ENCODE peak calls at places on chromosome 1, in seven cellular contexts. O is NAMALWA; Z is effector memory CD8-positive, alpha-beta T cell; V is stimulated activated CD4-positive, alpha-beta T cell treated with anti-CD3 and anti-CD28 coated beads, Interleukin-4, amount 100 ng/mL, for 4 hours; B is AML-193; W is activated naive CD4-positive, alpha-beta T cell; J is GM13977. F is an unnamed sample.

GRCh38 chr1:26537951-26538352 is 8.4 kb downstream of the RPS6KA1 start:
- DNase-seq in O (peak), B (peak), W (no peak), J (peak), V (no peak), Z (no peak), F (peak)

GRCh38 chr1:170664828-170665617 is 1.1 kb downstream of the PRRX1 start:
- DNase-seq in O (no peak), J (no peak), Z (no peak), W (no peak), V (no peak), B (no peak), F (no peak)

GRCh38 chr1:35845766-35846165 is 37.2 kb upstream of the AGO1 start:
- DNase-seq in O (no peak), Z (no peak), B (no peak), V (no peak), W (no peak), J (no peak), F (no peak)

GRCh38 chr1:66679140-66679539 is 73.1 kb upstream of the DYNLT5 start:
- DNase-seq in O (no peak), V (no peak), Z (no peak), W (no peak), B (no peak), J (no peak), F (no peak)

GRCh38 chr1:97778718-97779117 is 142.1 kb downstream of the DPYD start:
- DNase-seq in J (no peak), W (no peak), V (no peak), B (no peak), O (no peak), Z (no peak), F (no peak)

GRCh38 chr1:55309786-55310516 is 94.8 kb upstream of the USP24 start:
- DNase-seq in V (no peak), Z (no peak), W (no peak), B (no peak), O (no peak), J (no peak), F (no peak)

GRCh38 chr1:214579183-214579582 is 23.8 kb upstream of the CENPF start:
- DNase-seq in B (peak), J (no peak), V (no peak), W (no peak), O (peak), Z (no peak), F (no peak)

GRCh38 chr1:161200421-161200991 is 1.7 kb upstream of the ADAMTS4 start:
- DNase-seq in W (no peak), Z (no peak), V (no peak), B (no peak), J (no peak), O (no peak), F (no peak)

GRCh38 chr1:201229771-201230635 is 39.4 kb downstream of the IGFN1 start:
- DNase-seq in B (no peak), O (no peak), W (no peak), V (no peak), Z (no peak), J (peak), F (no peak)

GRCh38 chr1:199734186-199734585 is 293.3 kb upstream of the NR5A2 start:
- DNase-seq in J (no peak), O (no peak), V (no peak), B (no peak), Z (no peak), W (no peak), F (no peak)

GRCh38 chr1:2215329-2215728 is 12.8 kb upstream of the SKI start:
- DNase-seq in J (no peak), Z (no peak), W (no peak), V (no peak), O (no peak), B (no peak), F (no peak)

GRCh38 chr1:228031276-228031995 is 24.6 kb downstream of the WNT3A start:
- DNase-seq in J (no peak), V (no peak), Z (no peak), B (no peak), O (no peak), W (no peak), F (no peak)

GRCh38 chr1:86913896-86914634 is at the start of gene SELENOF:
- DNase-seq in J (peak), V (peak), Z (peak), W (peak), O (peak), B (peak), F (peak)

F was measured in H1.